ENCODE peak calls at places on chromosomes 5 and 9, in five cellular contexts. One of them, this sample, is unnamed.

GRCh38 chr5:55568629-55569512 is 34.1 kb upstream of the PLPP1 start:
- DNase-seq in COR-L47: no peak
- DNase-seq in Calu3: no peak
- DNase-seq in GM12878: no peak
- DNase-seq in GM19239: no peak
- DNase-seq in this sample: no peak

GRCh38 chr5:94316916-94317838 is 301.2 kb downstream of the KIAA0825 start:
- DNase-seq in GM19239: no peak
- DNase-seq in Calu3: no peak
- DNase-seq in GM12878: no peak
- DNase-seq in COR-L47: no peak
- DNase-seq in this sample: peak; percentile 25

GRCh38 chr5:115601709-115602584 is at the start of gene TICAM2:
- DNase-seq in Calu3: peak; percentile 49
- DNase-seq in COR-L47: peak; percentile 9
- DNase-seq in GM19239: peak; percentile 59
- DNase-seq in GM12878: peak; percentile 77
- DNase-seq in this sample: no peak

GRCh38 chr5:35963381-35963843 is 25.0 kb upstream of the CAPSL start:
- DNase-seq in COR-L47: no peak
- DNase-seq in GM19239: no peak
- DNase-seq in Calu3: peak; percentile 25
- DNase-seq in GM12878: no peak
- DNase-seq in this sample: no peak

GRCh38 chr9:91207481-91207888 is 154.2 kb downstream of the AUH start:
- DNase-seq in Calu3: no peak
- DNase-seq in GM12878: no peak
- DNase-seq in GM19239: no peak
- DNase-seq in COR-L47: no peak
- DNase-seq in this sample: no peak

GRCh38 chr9:7095054-7095453 is 337.3 kb downstream of the KDM4C start:
- DNase-seq in GM12878: no peak
- DNase-seq in Calu3: no peak
- DNase-seq in GM19239: no peak
- DNase-seq in COR-L47: no peak
- DNase-seq in this sample: no peak

GRCh38 chr5:154557548-154557947 is 79.5 kb upstream of the HAND1 start:
- DNase-seq in GM19239: no peak
- DNase-seq in Calu3: no peak
- DNase-seq in GM12878: no peak
- DNase-seq in COR-L47: no peak
- DNase-seq in this sample: no peak

GRCh38 chr5:55519001-55519400 is 15.8 kb downstream of the PLPP1 start:
- DNase-seq in COR-L47: no peak
- DNase-seq in Calu3: no peak
- DNase-seq in GM19239: no peak
- DNase-seq in GM12878: no peak
- DNase-seq in this sample: no peak

GRCh38 chr9:14251146-14252071 is 62.5 kb downstream of the NFIB start:
- DNase-seq in GM19239: no peak
- DNase-seq in Calu3: peak; percentile 76
- DNase-seq in GM12878: peak; percentile 3
- DNase-seq in COR-L47: peak; percentile 10
- DNase-seq in this sample: no peak

GRCh38 chr5:125023673-125024072 is 277.2 kb upstream of the ZNF608 start:
- DNase-seq in GM19239: no peak
- DNase-seq in COR-L47: no peak
- DNase-seq in Calu3: no peak
- DNase-seq in GM12878: no peak
- DNase-seq in this sample: no peak

GRCh38 chr5:59562756-59563389 is 330.7 kb downstream of the PDE4D start:
- DNase-seq in GM19239: peak; percentile 6
- DNase-seq in COR-L47: no peak
- DNase-seq in GM12878: peak; percentile 75
- DNase-seq in Calu3: peak; percentile 81
- DNase-seq in this sample: no peak

GRCh38 chr5:71892641-71893340 is 173.7 kb downstream of the CARTPT start:
- DNase-seq in Calu3: no peak
- DNase-seq in GM12878: no peak
- DNase-seq in GM19239: no peak
- DNase-seq in COR-L47: no peak
- DNase-seq in this sample: no peak

GRCh38 chr5:66281309-66281708 is 137.2 kb downstream of the SREK1 start:
- DNase-seq in COR-L47: no peak
- DNase-seq in Calu3: no peak
- DNase-seq in GM19239: no peak
- DNase-seq in GM12878: no peak
- DNase-seq in this sample: no peak

GRCh38 chr5:33306758-33307157 is 134.0 kb upstream of the TARS1 start:
- DNase-seq in GM19239: no peak
- DNase-seq in COR-L47: no peak
- DNase-seq in GM12878: no peak
- DNase-seq in Calu3: no peak
- DNase-seq in this sample: no peak

GRCh38 chr5:72892846-72893245 is 63.0 kb upstream of the FCHO2 start:
- DNase-seq in Calu3: no peak
- DNase-seq in GM19239: no peak
- DNase-seq in GM12878: no peak
- DNase-seq in COR-L47: no peak
- DNase-seq in this sample: no peak

GRCh38 chr9:17230646-17231045 is 95.8 kb downstream of the CNTLN start:
- DNase-seq in COR-L47: no peak
- DNase-seq in GM19239: no peak
- DNase-seq in Calu3: peak; percentile 54
- DNase-seq in GM12878: no peak
- DNase-seq in this sample: no peak

GRCh38 chr9:72349911-72350310 is 15.1 kb downstream of the ZFAND5 start:
- DNase-seq in Calu3: no peak
- DNase-seq in GM12878: no peak
- DNase-seq in COR-L47: no peak
- DNase-seq in GM19239: no peak
- DNase-seq in this sample: no peak

GRCh38 chr9:115198018-115198417 is 80.1 kb upstream of the TNC start:
- DNase-seq in COR-L47: no peak
- DNase-seq in Calu3: no peak
- DNase-seq in GM12878: no peak
- DNase-seq in GM19239: no peak
- DNase-seq in this sample: no peak

GRCh38 chr5:77778881-77779438 is 2.8 kb upstream of the TBCA start:
- DNase-seq in GM12878: no peak
- DNase-seq in Calu3: no peak
- DNase-seq in GM19239: no peak
- DNase-seq in COR-L47: no peak
- DNase-seq in this sample: no peak

GRCh38 chr5:124729687-124730359 is 16.6 kb downstream of the ZNF608 start:
- DNase-seq in GM12878: no peak
- DNase-seq in COR-L47: no peak
- DNase-seq in Calu3: no peak
- DNase-seq in GM19239: no peak
- DNase-seq in this sample: no peak